ENCODE peak calls at places on chromosomes 1 and 21, in nine cellular contexts. One of them, this sample, is unnamed.
A peak's percentile ranks its signal among the peaks of the same experiment; 100 is the strongest.

GRCh38 chr1:2834741-2835564 is 33.5 kb upstream of the TTC34 start:
- DNase-seq in anterior cingulate cortex: no peak
- DNase-seq in AG04449: no peak
- DNase-seq in activated CD8-positive, alpha-beta memory T cell treated with anti-CD3 and anti-CD28 coated beads for 24 hours: no peak
- DNase-seq in NCI-H82: no peak
- DNase-seq in activated CD4-positive, alpha-beta T cell treated with anti-CD3 and anti-CD28 coated beads for 48 hours: no peak
- DNase-seq in suprapubic skin: no peak
- DNase-seq in NCI-H1092: no peak
- DNase-seq in fibroblast of lung: no peak
- DNase-seq in this sample: no peak

GRCh38 chr1:42177551-42177981 is 13.0 kb upstream of the GUCA2A start:
- DNase-seq in suprapubic skin: no peak
- DNase-seq in NCI-H1092: peak; percentile 69
- DNase-seq in activated CD8-positive, alpha-beta memory T cell treated with anti-CD3 and anti-CD28 coated beads for 24 hours: no peak
- DNase-seq in anterior cingulate cortex: no peak
- DNase-seq in fibroblast of lung: peak; percentile 90
- DNase-seq in AG04449: peak; percentile 76
- DNase-seq in NCI-H82: no peak
- DNase-seq in activated CD4-positive, alpha-beta T cell treated with anti-CD3 and anti-CD28 coated beads for 48 hours: no peak
- DNase-seq in this sample: no peak

GRCh38 chr1:234396871-234397270 is 23.6 kb downstream of the COA6 start:
- DNase-seq in activated CD8-positive, alpha-beta memory T cell treated with anti-CD3 and anti-CD28 coated beads for 24 hours: no peak
- DNase-seq in anterior cingulate cortex: no peak
- DNase-seq in AG04449: no peak
- DNase-seq in NCI-H82: no peak
- DNase-seq in NCI-H1092: no peak
- DNase-seq in suprapubic skin: no peak
- DNase-seq in fibroblast of lung: no peak
- DNase-seq in activated CD4-positive, alpha-beta T cell treated with anti-CD3 and anti-CD28 coated beads for 48 hours: no peak
- DNase-seq in this sample: no peak

GRCh38 chr21:31173881-31174555 is 135.7 kb upstream of the KRTAP19-8 start:
- DNase-seq in anterior cingulate cortex: no peak
- DNase-seq in activated CD4-positive, alpha-beta T cell treated with anti-CD3 and anti-CD28 coated beads for 48 hours: peak; percentile 75
- DNase-seq in NCI-H82: peak; percentile 21
- DNase-seq in fibroblast of lung: no peak
- DNase-seq in suprapubic skin: no peak
- DNase-seq in NCI-H1092: no peak
- DNase-seq in AG04449: no peak
- DNase-seq in activated CD8-positive, alpha-beta memory T cell treated with anti-CD3 and anti-CD28 coated beads for 24 hours: no peak
- DNase-seq in this sample: no peak

GRCh38 chr1:56061824-56062223 is 517.5 kb downstream of the PLPP3 start:
- DNase-seq in NCI-H82: no peak
- DNase-seq in suprapubic skin: no peak
- DNase-seq in fibroblast of lung: no peak
- DNase-seq in AG04449: no peak
- DNase-seq in activated CD4-positive, alpha-beta T cell treated with anti-CD3 and anti-CD28 coated beads for 48 hours: no peak
- DNase-seq in activated CD8-positive, alpha-beta memory T cell treated with anti-CD3 and anti-CD28 coated beads for 24 hours: no peak
- DNase-seq in anterior cingulate cortex: no peak
- DNase-seq in NCI-H1092: no peak
- DNase-seq in this sample: no peak

GRCh38 chr1:52674497-52675384 is 23.4 kb downstream of the COA7 start:
- DNase-seq in NCI-H82: peak; percentile 92
- DNase-seq in AG04449: no peak
- DNase-seq in activated CD8-positive, alpha-beta memory T cell treated with anti-CD3 and anti-CD28 coated beads for 24 hours: no peak
- DNase-seq in activated CD4-positive, alpha-beta T cell treated with anti-CD3 and anti-CD28 coated beads for 48 hours: no peak
- DNase-seq in anterior cingulate cortex: no peak
- DNase-seq in suprapubic skin: no peak
- DNase-seq in NCI-H1092: no peak
- DNase-seq in fibroblast of lung: peak; percentile 46
- DNase-seq in this sample: no peak

GRCh38 chr1:4733446-4734175 is 79.2 kb downstream of the AJAP1 start:
- DNase-seq in AG04449: no peak
- DNase-seq in suprapubic skin: no peak
- DNase-seq in NCI-H82: no peak
- DNase-seq in NCI-H1092: no peak
- DNase-seq in activated CD8-positive, alpha-beta memory T cell treated with anti-CD3 and anti-CD28 coated beads for 24 hours: no peak
- DNase-seq in activated CD4-positive, alpha-beta T cell treated with anti-CD3 and anti-CD28 coated beads for 48 hours: no peak
- DNase-seq in fibroblast of lung: no peak
- DNase-seq in anterior cingulate cortex: no peak
- DNase-seq in this sample: no peak

GRCh38 chr21:27502801-27503200 is 535.9 kb upstream of the ADAMTS5 start:
- DNase-seq in NCI-H82: no peak
- DNase-seq in NCI-H1092: no peak
- DNase-seq in fibroblast of lung: no peak
- DNase-seq in AG04449: no peak
- DNase-seq in suprapubic skin: no peak
- DNase-seq in anterior cingulate cortex: no peak
- DNase-seq in activated CD8-positive, alpha-beta memory T cell treated with anti-CD3 and anti-CD28 coated beads for 24 hours: no peak
- DNase-seq in activated CD4-positive, alpha-beta T cell treated with anti-CD3 and anti-CD28 coated beads for 48 hours: no peak
- DNase-seq in this sample: no peak

GRCh38 chr1:45272943-45273342 is 53.8 kb upstream of the HPDL start:
- DNase-seq in activated CD8-positive, alpha-beta memory T cell treated with anti-CD3 and anti-CD28 coated beads for 24 hours: no peak
- DNase-seq in NCI-H1092: no peak
- DNase-seq in anterior cingulate cortex: no peak
- DNase-seq in fibroblast of lung: peak; percentile 74
- DNase-seq in suprapubic skin: no peak
- DNase-seq in NCI-H82: no peak
- DNase-seq in AG04449: peak; percentile 12
- DNase-seq in activated CD4-positive, alpha-beta T cell treated with anti-CD3 and anti-CD28 coated beads for 48 hours: no peak
- DNase-seq in this sample: no peak

GRCh38 chr1:229689273-229689672 is 63.2 kb downstream of the URB2 start:
- DNase-seq in activated CD4-positive, alpha-beta T cell treated with anti-CD3 and anti-CD28 coated beads for 48 hours: no peak
- DNase-seq in NCI-H82: no peak
- DNase-seq in suprapubic skin: no peak
- DNase-seq in fibroblast of lung: no peak
- DNase-seq in NCI-H1092: no peak
- DNase-seq in anterior cingulate cortex: no peak
- DNase-seq in AG04449: no peak
- DNase-seq in activated CD8-positive, alpha-beta memory T cell treated with anti-CD3 and anti-CD28 coated beads for 24 hours: no peak
- DNase-seq in this sample: no peak

GRCh38 chr1:3000214-3000613 is 21.1 kb upstream of the ACTRT2 start:
- DNase-seq in activated CD8-positive, alpha-beta memory T cell treated with anti-CD3 and anti-CD28 coated beads for 24 hours: no peak
- DNase-seq in NCI-H1092: no peak
- DNase-seq in NCI-H82: no peak
- DNase-seq in AG04449: no peak
- DNase-seq in anterior cingulate cortex: no peak
- DNase-seq in fibroblast of lung: no peak
- DNase-seq in suprapubic skin: no peak
- DNase-seq in activated CD4-positive, alpha-beta T cell treated with anti-CD3 and anti-CD28 coated beads for 48 hours: no peak
- DNase-seq in this sample: no peak

GRCh38 chr1:6586404-6586816 is 6.6 kb downstream of the ZBTB48 start:
- DNase-seq in anterior cingulate cortex: no peak
- DNase-seq in NCI-H82: no peak
- DNase-seq in NCI-H1092: no peak
- DNase-seq in activated CD8-positive, alpha-beta memory T cell treated with anti-CD3 and anti-CD28 coated beads for 24 hours: no peak
- DNase-seq in suprapubic skin: no peak
- DNase-seq in AG04449: no peak
- DNase-seq in activated CD4-positive, alpha-beta T cell treated with anti-CD3 and anti-CD28 coated beads for 48 hours: no peak
- DNase-seq in fibroblast of lung: no peak
- DNase-seq in this sample: no peak

GRCh38 chr1:198747127-198747526 is 108.3 kb downstream of the PTPRC start:
- DNase-seq in suprapubic skin: no peak
- DNase-seq in fibroblast of lung: no peak
- DNase-seq in activated CD4-positive, alpha-beta T cell treated with anti-CD3 and anti-CD28 coated beads for 48 hours: no peak
- DNase-seq in NCI-H82: no peak
- DNase-seq in activated CD8-positive, alpha-beta memory T cell treated with anti-CD3 and anti-CD28 coated beads for 24 hours: no peak
- DNase-seq in AG04449: no peak
- DNase-seq in NCI-H1092: no peak
- DNase-seq in anterior cingulate cortex: no peak
- DNase-seq in this sample: no peak

GRCh38 chr1:25501235-25502058 is 42.0 kb upstream of the LDLRAP1 start:
- DNase-seq in NCI-H1092: no peak
- DNase-seq in fibroblast of lung: peak; percentile 42
- DNase-seq in NCI-H82: peak; percentile 81
- DNase-seq in activated CD8-positive, alpha-beta memory T cell treated with anti-CD3 and anti-CD28 coated beads for 24 hours: no peak
- DNase-seq in anterior cingulate cortex: no peak
- DNase-seq in suprapubic skin: no peak
- DNase-seq in activated CD4-positive, alpha-beta T cell treated with anti-CD3 and anti-CD28 coated beads for 48 hours: peak; percentile 49
- DNase-seq in AG04449: peak; percentile 81
- DNase-seq in this sample: no peak

GRCh38 chr1:152858062-152858461 is 1.7 kb upstream of the LCE7A start:
- DNase-seq in suprapubic skin: no peak
- DNase-seq in anterior cingulate cortex: no peak
- DNase-seq in AG04449: no peak
- DNase-seq in activated CD4-positive, alpha-beta T cell treated with anti-CD3 and anti-CD28 coated beads for 48 hours: no peak
- DNase-seq in activated CD8-positive, alpha-beta memory T cell treated with anti-CD3 and anti-CD28 coated beads for 24 hours: no peak
- DNase-seq in NCI-H82: no peak
- DNase-seq in fibroblast of lung: no peak
- DNase-seq in NCI-H1092: no peak
- DNase-seq in this sample: no peak

GRCh38 chr1:153963850-153964331 is 554 bp upstream of the SLC39A1 start:
- DNase-seq in NCI-H1092: no peak
- DNase-seq in fibroblast of lung: peak; percentile 72
- DNase-seq in activated CD8-positive, alpha-beta memory T cell treated with anti-CD3 and anti-CD28 coated beads for 24 hours: no peak
- DNase-seq in NCI-H82: peak; percentile 94
- DNase-seq in anterior cingulate cortex: no peak
- DNase-seq in suprapubic skin: peak; percentile 78
- DNase-seq in activated CD4-positive, alpha-beta T cell treated with anti-CD3 and anti-CD28 coated beads for 48 hours: no peak
- DNase-seq in AG04449: no peak
- DNase-seq in this sample: no peak

GRCh38 chr1:192700834-192701271 is 64.9 kb downstream of the RGS13 start:
- DNase-seq in anterior cingulate cortex: no peak
- DNase-seq in activated CD8-positive, alpha-beta memory T cell treated with anti-CD3 and anti-CD28 coated beads for 24 hours: no peak
- DNase-seq in suprapubic skin: no peak
- DNase-seq in activated CD4-positive, alpha-beta T cell treated with anti-CD3 and anti-CD28 coated beads for 48 hours: no peak
- DNase-seq in fibroblast of lung: peak; percentile 96
- DNase-seq in AG04449: peak; percentile 90
- DNase-seq in NCI-H82: no peak
- DNase-seq in NCI-H1092: no peak
- DNase-seq in this sample: no peak

GRCh38 chr1:163074004-163074403 is 4.8 kb downstream of the RGS4 start:
- DNase-seq in suprapubic skin: no peak
- DNase-seq in AG04449: no peak
- DNase-seq in anterior cingulate cortex: no peak
- DNase-seq in fibroblast of lung: no peak
- DNase-seq in activated CD8-positive, alpha-beta memory T cell treated with anti-CD3 and anti-CD28 coated beads for 24 hours: no peak
- DNase-seq in NCI-H1092: no peak
- DNase-seq in NCI-H82: no peak
- DNase-seq in activated CD4-positive, alpha-beta T cell treated with anti-CD3 and anti-CD28 coated beads for 48 hours: no peak
- DNase-seq in this sample: no peak

GRCh38 chr1:17686258-17686657 is 68.9 kb upstream of the ACTL8 start:
- DNase-seq in AG04449: no peak
- DNase-seq in NCI-H82: no peak
- DNase-seq in fibroblast of lung: no peak
- DNase-seq in activated CD8-positive, alpha-beta memory T cell treated with anti-CD3 and anti-CD28 coated beads for 24 hours: no peak
- DNase-seq in suprapubic skin: no peak
- DNase-seq in activated CD4-positive, alpha-beta T cell treated with anti-CD3 and anti-CD28 coated beads for 48 hours: no peak
- DNase-seq in NCI-H1092: no peak
- DNase-seq in anterior cingulate cortex: no peak
- DNase-seq in this sample: no peak

GRCh38 chr1:53737648-53738204 is 1.2 kb downstream of the GLIS1 start:
- DNase-seq in suprapubic skin: no peak
- DNase-seq in activated CD4-positive, alpha-beta T cell treated with anti-CD3 and anti-CD28 coated beads for 48 hours: no peak
- DNase-seq in activated CD8-positive, alpha-beta memory T cell treated with anti-CD3 and anti-CD28 coated beads for 24 hours: no peak
- DNase-seq in AG04449: no peak
- DNase-seq in NCI-H82: no peak
- DNase-seq in fibroblast of lung: no peak
- DNase-seq in anterior cingulate cortex: no peak
- DNase-seq in NCI-H1092: no peak
- DNase-seq in this sample: no peak

GRCh38 chr1:111221633-111222286 is 5.8 kb upstream of the CHI3L2 start:
- DNase-seq in NCI-H1092: no peak
- DNase-seq in NCI-H82: no peak
- DNase-seq in anterior cingulate cortex: no peak
- DNase-seq in fibroblast of lung: peak; percentile 36
- DNase-seq in activated CD8-positive, alpha-beta memory T cell treated with anti-CD3 and anti-CD28 coated beads for 24 hours: peak; percentile 81
- DNase-seq in activated CD4-positive, alpha-beta T cell treated with anti-CD3 and anti-CD28 coated beads for 48 hours: peak; percentile 73
- DNase-seq in AG04449: no peak
- DNase-seq in suprapubic skin: no peak
- DNase-seq in this sample: no peak

GRCh38 chr21:35873441-35873840 is 186.9 kb downstream of the SETD4 start:
- DNase-seq in NCI-H1092: no peak
- DNase-seq in NCI-H82: no peak
- DNase-seq in activated CD8-positive, alpha-beta memory T cell treated with anti-CD3 and anti-CD28 coated beads for 24 hours: no peak
- DNase-seq in activated CD4-positive, alpha-beta T cell treated with anti-CD3 and anti-CD28 coated beads for 48 hours: no peak
- DNase-seq in AG04449: no peak
- DNase-seq in anterior cingulate cortex: no peak
- DNase-seq in suprapubic skin: no peak
- DNase-seq in fibroblast of lung: no peak
- DNase-seq in this sample: no peak

This sample was measured in erythroblast.